ENCODE peak calls at places on chromosomes 3 and 15, in eight cellular contexts. D is body of pancreas; S is AG04449; I is LNCaP clone FGC; R is endothelial cell; G is CD4-positive, alpha-beta T cell; P is heart right ventricle; L is Peyer's patch. C is an unnamed sample.

GRCh38 chr15:81163961-81164800 is 30.1 kb downstream of the CFAP161 start:
- DNase-seq in D (no peak), S (peak; percentile 72), I (no peak), R (no peak), G (no peak), P (no peak), L (no peak), C (peak; percentile 25)

GRCh38 chr3:195172285-195172684 is 98.7 kb downstream of the XXYLT1 start:
- DNase-seq in D (no peak), S (no peak), I (no peak), R (no peak), G (no peak), P (no peak), L (no peak), C (no peak)

GRCh38 chr3:59191651-59192050 is 141.8 kb upstream of the CFAP20DC start:
- DNase-seq in D (no peak), S (no peak), I (no peak), R (no peak), G (no peak), P (no peak), L (no peak), C (no peak)

GRCh38 chr3:121481116-121481895 is 64.5 kb downstream of the POLQ start:
- DNase-seq in D (no peak), S (no peak), I (no peak), R (no peak), G (no peak), P (no peak), L (no peak), C (no peak)

GRCh38 chr3:79317551-79318518 is 450.0 kb downstream of the ROBO1 start:
- DNase-seq in D (no peak), S (no peak), I (no peak), R (no peak), G (no peak), P (no peak), L (no peak), C (no peak)

GRCh38 chr15:80249973-80250372 is 2.0 kb downstream of the CTXND1 start:
- DNase-seq in D (no peak), S (no peak), I (no peak), R (no peak), G (no peak), P (no peak), L (no peak), C (no peak)

GRCh38 chr3:66476852-66477381 is 23.9 kb downstream of the LRIG1 start:
- DNase-seq in D (peak; percentile 42), S (no peak), I (no peak), R (no peak), G (no peak), P (no peak), L (no peak), C (no peak)

GRCh38 chr3:14876942-14877341 is 58.2 kb downstream of the FGD5 start:
- DNase-seq in D (peak; percentile 61), S (no peak), I (peak; percentile 72), R (no peak), G (no peak), P (peak; percentile 49), L (peak; percentile 89), C (no peak)

GRCh38 chr3:107431048-107431297 is 53.7 kb downstream of the CCDC54 start:
- DNase-seq in D (no peak), S (no peak), I (no peak), R (no peak), G (no peak), P (no peak), L (no peak), C (no peak)

GRCh38 chr3:61847784-61848462 is 286.6 kb downstream of the PTPRG start:
- DNase-seq in D (peak; percentile 40), S (no peak), I (no peak), R (no peak), G (no peak), P (peak; percentile 57), L (peak; percentile 83), C (no peak)

GRCh38 chr3:49650651-49651050 is 23.5 kb upstream of the APEH start:
- DNase-seq in D (no peak), S (no peak), I (no peak), R (no peak), G (no peak), P (no peak), L (no peak), C (no peak)

GRCh38 chr15:101003706-101004105 is 84.5 kb downstream of the LRRK1 start:
- DNase-seq in D (no peak), S (no peak), I (no peak), R (no peak), G (no peak), P (no peak), L (no peak), C (no peak)

GRCh38 chr3:72798552-72799195 is 49.6 kb downstream of the SHQ1 start:
- DNase-seq in D (no peak), S (no peak), I (no peak), R (no peak), G (no peak), P (no peak), L (no peak), C (no peak)

GRCh38 chr3:140166908-140167599 is 232.1 kb downstream of the CLSTN2 start:
- DNase-seq in D (no peak), S (no peak), I (no peak), R (no peak), G (no peak), P (no peak), L (no peak), C (no peak)

GRCh38 chr3:100106531-100107155 is 7.7 kb downstream of the FILIP1L start:
- DNase-seq in D (no peak), S (no peak), I (no peak), R (no peak), G (no peak), P (no peak), L (no peak), C (no peak)

DNA sequence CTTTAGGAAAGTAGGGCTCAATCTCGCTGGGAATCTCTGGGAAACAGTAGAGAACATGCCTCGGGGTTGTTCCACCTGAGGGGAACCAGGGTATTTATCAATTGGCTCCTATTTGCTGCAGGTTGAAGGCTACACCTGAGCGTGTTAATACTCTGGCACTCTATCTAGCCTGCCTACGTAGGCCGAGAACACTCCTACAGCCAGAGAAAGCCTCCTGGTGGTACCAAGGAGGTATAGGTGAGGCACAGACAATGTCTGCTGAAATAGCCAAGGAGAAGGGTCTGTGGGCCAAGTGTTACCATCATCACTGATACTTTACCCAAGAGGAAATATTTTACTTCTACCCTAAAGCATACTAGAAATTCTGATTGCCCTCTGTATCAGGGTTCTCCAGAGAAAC is 341.0 kb upstream of the UBE2E2 start:
- DNase-seq in D (no peak), S (no peak), I (no peak), R (no peak), G (no peak), P (no peak), L (no peak), C (no peak)
- TF ChIP-seq CTCF in D (no peak), S (no peak), I (no peak), R (no peak), G (no peak), P (no peak), L (no peak), C (no peak)

GRCh38 chr15:29126208-29126536 is 143.4 kb downstream of the NSMCE3 start:
- DNase-seq in D (no peak), S (no peak), I (no peak), R (no peak), G (no peak), P (no peak), L (no peak), C (no peak)

GRCh38 chr15:29128671-29129070 is 141.0 kb downstream of the NSMCE3 start:
- DNase-seq in D (no peak), S (no peak), I (no peak), R (no peak), G (no peak), P (no peak), L (no peak), C (no peak)

GRCh38 chr15:29125382-29126207 is 144.0 kb downstream of the NSMCE3 start:
- DNase-seq in D (no peak), S (no peak), I (no peak), R (no peak), G (no peak), P (no peak), L (no peak), C (no peak)

GRCh38 chr15:29127506-29128430 is 141.9 kb downstream of the NSMCE3 start:
- DNase-seq in D (no peak), S (no peak), I (no peak), R (no peak), G (no peak), P (no peak), L (no peak), C (no peak)

DNA sequence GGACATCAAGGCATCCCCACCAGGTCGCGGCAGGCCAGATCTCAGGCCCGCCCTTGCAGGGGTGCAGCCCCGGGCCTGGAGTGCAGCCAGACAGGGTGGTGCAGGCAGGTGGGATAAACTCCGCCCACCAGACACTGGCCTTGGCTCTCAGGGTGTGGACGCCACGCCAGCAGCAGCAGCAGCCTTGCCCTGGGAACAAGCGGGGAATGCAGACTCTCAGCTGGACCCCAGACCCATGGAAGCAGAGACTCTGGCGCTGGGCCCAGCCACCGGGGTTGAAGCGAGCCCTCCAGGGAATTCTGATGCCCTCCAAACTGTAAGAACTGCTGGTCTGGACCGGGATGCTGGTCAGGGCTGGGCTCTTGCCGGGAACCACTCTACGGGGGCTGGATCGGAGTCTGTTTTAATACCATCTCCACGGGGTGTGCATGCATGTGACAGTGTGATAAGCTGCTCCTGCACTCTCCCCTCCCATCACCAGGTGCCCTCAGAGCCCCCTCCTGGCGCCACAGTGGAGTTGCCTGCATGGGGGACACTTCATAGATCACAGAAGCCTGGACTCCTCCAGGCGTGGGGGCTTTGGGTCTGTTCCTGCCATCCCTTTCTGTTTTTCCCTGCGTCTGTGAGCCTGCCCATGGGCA is 142.7 kb downstream of the NSMCE3 start:
- DNase-seq in D (no peak), S (no peak), I (no peak), R (peak; percentile 30), G (no peak), P (no peak), L (no peak), C (no peak)
- TF ChIP-seq CTCF in D (no peak), S (no peak), I (peak; percentile 11), R (no peak), G (no peak), P (no peak), L (no peak), C (no peak)

GRCh38 chr3:54550216-54550977 is 377.5 kb downstream of the LRTM1 start:
- DNase-seq in D (no peak), S (no peak), I (no peak), R (no peak), G (no peak), P (no peak), L (no peak), C (no peak)
- TF ChIP-seq CTCF in D (no peak), S (no peak), I (no peak), R (no peak), G (no peak), P (no peak), L (no peak), C (no peak)

DNA sequence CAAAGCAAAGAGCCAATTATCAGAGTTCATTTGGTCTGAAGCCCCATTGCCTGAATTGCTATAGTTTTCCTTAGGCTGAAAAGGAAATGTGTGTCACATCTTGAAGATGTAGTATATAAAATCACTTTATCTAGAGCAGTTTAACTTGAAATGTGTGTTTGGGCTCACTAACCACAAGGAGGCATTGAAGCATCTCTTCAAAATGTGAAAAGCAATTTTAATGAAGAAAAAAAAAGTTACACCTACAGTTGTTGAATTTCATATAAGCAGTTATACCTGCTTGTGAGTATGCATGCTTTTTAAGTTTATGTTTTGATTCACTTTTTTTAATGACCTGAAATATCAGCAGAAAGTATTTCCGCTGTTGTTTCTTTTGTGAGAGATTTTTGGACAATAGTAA is 129.3 kb downstream of the IQCH start:
- DNase-seq in D (no peak), S (no peak), I (no peak), R (no peak), G (no peak), P (no peak), L (no peak), C (no peak)
- TF ChIP-seq CTCF in D (no peak), S (no peak), I (peak; percentile 29), R (no peak), G (no peak), P (no peak), L (no peak), C (peak; percentile 27)